ENCODE peak calls at places on chromosomes 4 and X, in four cellular contexts. W, V, N and Q are unnamed samples.

GRCh38 chr4:73883306-73883705 is 14.1 kb downstream of the CXCL1 start:
- DNase-seq in W (no peak), N (peak), V (no peak), Q (no peak)

GRCh38 chrX:13659057-13659456 is 6.1 kb downstream of the TCEANC start:
- DNase-seq in V (no peak), N (peak), W (no peak), Q (no peak)

GRCh38 chr4:57548856-57549255 is 438.7 kb upstream of the IGFBP7 start:
- DNase-seq in V (no peak), W (no peak), N (no peak), Q (no peak)

GRCh38 chr4:55336138-55337034 is 9.7 kb upstream of the SRD5A3 start:
- DNase-seq in W (no peak), N (no peak), V (no peak), Q (no peak)

GRCh38 chr4:81314196-81314896 is 99.3 kb upstream of the PRKG2 start:
- DNase-seq in N (peak), V (no peak), W (no peak), Q (no peak)

GRCh38 chr4:110667670-110668069 is 44.8 kb upstream of the PITX2 start:
- DNase-seq in N (no peak), W (no peak), V (no peak), Q (no peak)

GRCh38 chr4:98996056-98996941 is 778 bp downstream of the METAP1 start:
- DNase-seq in V (no peak), W (no peak), N (peak), Q (no peak)

GRCh38 chr4:4651811-4652609 is 110.2 kb upstream of the STX18 start:
- DNase-seq in W (no peak), N (no peak), V (no peak), Q (no peak)

GRCh38 chr4:120561648-120562047 is 360.9 kb downstream of the PRDM5 start:
- DNase-seq in W (no peak), N (no peak), V (no peak), Q (no peak)

GRCh38 chr4:57581200-57581599 is 471.0 kb upstream of the IGFBP7 start:
- DNase-seq in V (no peak), N (no peak), W (no peak), Q (no peak)

GRCh38 chrX:40082447-40083119 is 15.2 kb downstream of the BCOR start:
- DNase-seq in W (no peak), N (no peak), V (no peak), Q (no peak)

GRCh38 chrX:14027511-14028019 is 2.1 kb downstream of the GEMIN8 start:
- DNase-seq in V (no peak), W (no peak), N (peak), Q (no peak)

GRCh38 chrX:23822397-23822796 is 39.4 kb downstream of the SAT1 start:
- DNase-seq in W (no peak), V (no peak), N (peak), Q (no peak)

GRCh38 chrX:115690554-115691216 is 129.7 kb downstream of the PLS3 start:
- DNase-seq in V (no peak), W (no peak), N (peak), Q (no peak)